ENCODE peak calls at places on chromosomes 11 and 22, in eight cellular contexts. A is neural progenitor cell, G is HepG2, P is cardiac muscle cell, C is upper lobe of right lung, X is SK-N-MC, Z is thyroid gland, O is osteoblast. E is an unnamed sample.
A peak's percentile ranks its signal among the peaks of the same experiment; 100 is the strongest.

GRCh38 chr22:17847360-17848078 is 73.2 kb upstream of the BID start:
- DNase-seq in G (no peak), X (no peak), C (no peak), Z (peak; percentile 29), A (no peak), O (no peak), P (no peak), E (no peak)

GRCh38 chr22:42889290-42889689 is 32.2 kb upstream of the ARFGAP3 start:
- DNase-seq in A (no peak), G (no peak), C (no peak), X (no peak), P (no peak), Z (no peak), O (no peak), E (no peak)

GRCh38 chr22:24146791-24147353 is 34.4 kb upstream of the SUSD2 start:
- DNase-seq in A (peak; percentile 16), X (peak; percentile 28), Z (peak; percentile 46), G (no peak), O (peak; percentile 94), P (peak; percentile 58), C (no peak), E (no peak)

GRCh38 chr22:24408630-24409029 is 18.8 kb upstream of the ADORA2A start:
- DNase-seq in G (no peak), Z (no peak), A (no peak), P (no peak), X (no peak), O (peak; percentile 3), C (no peak), E (no peak)

GRCh38 chr11:123549901-123550619 is 104.4 kb downstream of the SCN3B start:
- DNase-seq in C (no peak), X (no peak), Z (no peak), P (no peak), G (no peak), O (peak; percentile 44), A (no peak), E (no peak)

GRCh38 chr11:56885182-56885581 is 103.5 kb upstream of the OR5AK2 start:
- DNase-seq in G (peak; percentile 11), C (peak; percentile 64), A (peak; percentile 30), Z (peak; percentile 64), X (no peak), O (no peak), P (peak; percentile 42), E (peak; percentile 41)

GRCh38 chr11:97234016-97234415 is 844.2 kb downstream of the JRKL start:
- DNase-seq in X (no peak), O (no peak), Z (no peak), A (no peak), G (no peak), P (no peak), C (no peak), E (no peak)

GRCh38 chr22:48942698-48943566 is 884.7 kb downstream of the BRD1 start:
- DNase-seq in O (peak; percentile 72), P (no peak), G (no peak), C (peak; percentile 57), Z (no peak), X (no peak), A (no peak), E (no peak)

GRCh38 chr11:65116370-65117205 is 913 bp downstream of the ZNHIT2 start:
- DNase-seq in C (peak; percentile 79), O (peak; percentile 97), P (peak; percentile 27), A (peak; percentile 52), X (no peak), Z (peak; percentile 29), G (no peak), E (no peak)

GRCh38 chr11:66100272-66101037 is 30.4 kb downstream of the PACS1 start:
- DNase-seq in A (no peak), G (no peak), Z (peak; percentile 98), O (no peak), P (no peak), C (peak; percentile 80), X (no peak), E (peak; percentile 77)

GRCh38 chr11:96969251-96969650 is 579.4 kb downstream of the JRKL start:
- DNase-seq in O (no peak), G (no peak), P (no peak), X (no peak), C (no peak), A (no peak), Z (no peak), E (no peak)

GRCh38 chr11:15123849-15124248 is 9.1 kb downstream of the INSC start:
- DNase-seq in G (no peak), A (no peak), O (peak; percentile 84), P (no peak), C (no peak), Z (no peak), X (no peak), E (no peak)

GRCh38 chr11:75565221-75565814 is 3.3 kb downstream of the SERPINH1 start:
- DNase-seq in A (no peak), X (no peak), G (peak; percentile 57), O (peak; percentile 96), Z (no peak), P (no peak), C (no peak), E (no peak)

GRCh38 chr11:115496892-115497291 is 7.3 kb downstream of the CADM1 start:
- DNase-seq in G (peak; percentile 49), P (no peak), Z (no peak), O (no peak), X (no peak), C (no peak), A (peak; percentile 37), E (no peak)

GRCh38 chr11:9980931-9981330 is 313.1 kb downstream of the SBF2 start:
- DNase-seq in A (no peak), G (no peak), O (no peak), P (no peak), Z (no peak), C (no peak), X (no peak), E (no peak)

GRCh38 chr11:9982127-9982795 is 311.8 kb downstream of the SBF2 start:
- DNase-seq in G (no peak), C (no peak), Z (no peak), A (no peak), P (no peak), O (peak; percentile 86), X (no peak), E (no peak)

GRCh38 chr11:9977554-9977953 is 313.7 kb downstream of the SWAP70 start:
- DNase-seq in G (no peak), O (peak; percentile 29), A (no peak), Z (no peak), P (no peak), C (no peak), X (no peak), E (no peak)

GRCh38 chr11:9982796-9983579 is 311.0 kb downstream of the SBF2 start:
- DNase-seq in G (peak; percentile 71), C (no peak), O (no peak), P (no peak), A (peak; percentile 32), X (no peak), Z (no peak), E (no peak)
- H3K4me3 ChIP-seq in G (no peak overlapping the region), C (no peak overlapping the region), O (no peak overlapping the region), P (no peak overlapping the region), A (no peak overlapping the region), X (peak overlapping the region; percentile 53), Z (no peak overlapping the region), E (no peak overlapping the region)

DNA sequence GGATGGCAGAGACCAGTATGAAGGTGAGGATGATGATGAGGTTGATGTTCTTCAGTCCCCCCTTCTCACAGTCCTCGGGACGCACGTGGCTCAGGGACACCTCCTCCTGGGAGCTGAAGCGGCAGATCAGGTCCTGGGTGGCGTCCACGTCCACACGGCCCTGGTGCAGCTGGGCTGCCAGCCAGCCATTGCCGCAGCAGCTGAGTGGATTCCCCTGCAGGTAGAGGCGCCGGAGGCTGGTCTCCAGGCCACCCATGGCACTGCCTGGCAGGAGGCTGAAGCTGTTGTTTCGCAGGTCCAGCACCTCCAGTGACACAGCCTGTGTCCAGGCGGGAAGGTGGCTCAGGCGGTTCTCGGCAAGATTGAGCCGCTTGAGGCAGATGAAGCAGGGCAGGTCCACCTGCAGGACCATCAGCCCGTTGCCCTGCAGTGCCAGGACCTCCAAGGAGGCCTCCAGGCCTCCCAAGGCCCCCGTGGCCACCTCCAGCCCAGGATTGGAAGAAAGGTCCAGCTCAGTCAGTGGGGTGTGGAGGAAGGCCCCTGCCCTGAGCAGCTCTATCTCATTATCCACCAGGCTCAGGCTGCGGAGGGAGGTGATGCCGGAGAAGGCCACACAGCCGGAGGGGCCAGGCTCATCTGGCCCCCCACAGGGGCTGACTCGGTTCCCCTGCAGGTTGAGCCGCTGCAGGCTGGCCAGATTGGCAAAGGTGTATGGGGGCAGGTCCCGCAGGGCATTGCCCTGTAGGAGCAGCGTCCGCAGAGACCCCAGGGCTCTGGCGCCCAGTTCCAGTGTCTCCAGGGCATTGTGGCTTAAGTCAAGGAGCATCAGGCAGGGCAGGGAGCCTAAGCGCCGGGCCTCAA is 10.6 kb downstream of the LRRC32 start:
- DNase-seq in P (no peak), X (no peak), C (peak; percentile 60), Z (no peak), G (no peak), O (peak; percentile 79), A (no peak), E (no peak)
- H3K36me3 ChIP-seq in P (no peaks in the 10 kb centered on the region), X (no peaks in the 10 kb centered on the region), C (no peaks in the 10 kb centered on the region), Z (no peaks in the 10 kb centered on the region), G (no peaks in the 10 kb centered on the region), O (peaks cover 50% of the 10 kb centered on the region), A (no peaks in the 10 kb centered on the region), E (no peaks in the 10 kb centered on the region)

GRCh38 chr11:28107331-28107725 is 628 bp downstream of the KIF18A start:
- DNase-seq in G (peak; percentile 12), X (no peak), Z (no peak), A (peak; percentile 59), P (peak; percentile 38), C (no peak), O (no peak), E (no peak)

GRCh38 chr11:28110839-28111235 is 2.6 kb downstream of the METTL15 start:
- DNase-seq in O (peak; percentile 18), X (no peak), P (no peak), C (no peak), G (no peak), Z (no peak), A (no peak), E (no peak)

GRCh38 chr11:28107726-28108618 is at the start of the genes KIF18A and METTL15:
- DNase-seq in X (peak; percentile 68), O (peak; percentile 85), P (peak; percentile 100), C (peak; percentile 100), G (peak; percentile 96), A (peak; percentile 100), Z (peak; percentile 100), E (peak; percentile 99)

GRCh38 chr11:28110108-28110838 is 2.1 kb downstream of the METTL15 start:
- DNase-seq in Z (peak; percentile 78), C (peak; percentile 87), X (peak; percentile 18), A (peak; percentile 79), G (peak; percentile 68), P (peak; percentile 76), O (no peak), E (peak; percentile 68)

DNA sequence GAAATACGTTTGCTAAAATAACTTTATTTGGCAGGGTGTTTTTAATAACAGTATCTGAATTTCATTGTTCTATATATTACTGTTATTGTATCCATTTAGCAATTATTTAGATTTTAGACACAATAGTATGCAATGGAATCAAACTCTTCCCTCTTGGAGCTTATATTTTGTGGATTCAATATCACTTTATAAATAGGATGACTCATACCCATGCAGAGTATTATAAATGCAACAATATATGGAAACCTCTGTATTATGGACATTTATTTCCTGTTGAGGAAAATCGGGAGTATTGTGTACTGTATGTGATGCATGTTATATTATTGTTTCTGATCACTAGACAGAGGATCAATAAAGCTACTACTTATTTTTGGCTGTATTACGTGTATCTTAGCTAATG is 721 bp downstream of the METTL15 start:
- DNase-seq in Z (no peak), A (no peak), C (no peak), G (no peak), P (no peak), X (no peak), O (no peak), E (no peak)
- H3K4me3 ChIP-seq in Z (no peak overlapping the region), A (peak overlapping the region; percentile 96), C (peak overlapping the region; percentile 64), G (peak overlapping the region; percentile 84), P (peak overlapping the region; percentile 39), X (peak overlapping the region; percentile 99), O (peak overlapping the region; percentile 85), E (peak overlapping the region; percentile 45)

GRCh38 chr11:116792869-116793475 is 1.3 kb upstream of the APOA5 start:
- DNase-seq in C (no peak), X (no peak), A (no peak), O (peak; percentile 95), G (no peak), P (no peak), Z (no peak), E (no peak)
- H3K36me3 ChIP-seq in C (no peaks in the 10 kb centered on the region), X (no peaks in the 10 kb centered on the region), A (no peaks in the 10 kb centered on the region), O (no peaks in the 10 kb centered on the region), G (no peaks in the 10 kb centered on the region), P (no peaks in the 10 kb centered on the region), Z (no peaks in the 10 kb centered on the region), E (no peaks in the 10 kb centered on the region)